ENCODE peak calls at places on chromosome 1, in four cellular contexts. N, E, L and O are unnamed samples.
A peak's percentile ranks its signal among the peaks of the same experiment; 100 is the strongest.

GRCh38 chr1:223870617-223871574 is 25.1 kb upstream of the TP53BP2 start:
- DNase-seq in E (no peak), L (no peak), N (no peak), O (no peak)

GRCh38 chr1:116764466-116764896 is 10.3 kb downstream of the CD2 start:
- DNase-seq in L (no peak), E (no peak), N (no peak), O (no peak)

GRCh38 chr1:235018161-235018560 is 110.5 kb downstream of the TOMM20 start:
- DNase-seq in E (peak; percentile 80), L (peak; percentile 93), N (peak; percentile 95), O (peak; percentile 1)

GRCh38 chr1:42319128-42319851 is 15.7 kb downstream of the FOXJ3 start:
- DNase-seq in N (peak; percentile 56), L (no peak), E (no peak), O (no peak)

GRCh38 chr1:153363641-153364040 is 6.0 kb downstream of the S100A9 start:
- DNase-seq in L (no peak), E (no peak), N (no peak), O (no peak)

GRCh38 chr1:6440198-6441126 is 15.9 kb downstream of the ESPN start:
- DNase-seq in E (no peak), N (no peak), L (peak; percentile 85), O (no peak)

GRCh38 chr1:98077691-98078090 is 156.9 kb upstream of the DPYD start:
- DNase-seq in E (no peak), N (no peak), L (no peak), O (no peak)

GRCh38 chr1:7478797-7479499 is 292.1 kb upstream of the VAMP3 start:
- DNase-seq in L (no peak), N (peak; percentile 42), E (no peak), O (no peak)

GRCh38 chr1:56709269-56709880 is 64.3 kb downstream of the PRKAA2 start:
- DNase-seq in E (peak; percentile 29), L (peak; percentile 87), N (peak; percentile 50), O (peak; percentile 42)

GRCh38 chr1:205325334-205325884 is 3.9 kb upstream of the NUAK2 start:
- DNase-seq in N (peak; percentile 70), L (peak; percentile 93), E (peak; percentile 44), O (peak; percentile 8)

GRCh38 chr1:6505367-6506209 is 14.1 kb upstream of the PLEKHG5 start:
- DNase-seq in E (no peak), L (no peak), N (no peak), O (no peak)

GRCh38 chr1:64654519-64655341 is 90.1 kb upstream of the RAVER2 start:
- DNase-seq in L (no peak), N (peak; percentile 12), E (peak; percentile 12), O (no peak)

GRCh38 chr1:210653771-210654170 is 325.1 kb downstream of the HHAT start:
- DNase-seq in N (peak; percentile 24), E (no peak), L (no peak), O (no peak)

GRCh38 chr1:211327341-211327921 is 798 bp downstream of the TRAF5 start:
- DNase-seq in N (peak; percentile 51), E (no peak), L (peak; percentile 58), O (no peak)

GRCh38 chr1:119385650-119386049 is 17.1 kb downstream of the HAO2 start:
- DNase-seq in E (no peak), L (no peak), N (no peak), O (no peak)

GRCh38 chr1:119276558-119276957 is 92.0 kb upstream of the HAO2 start:
- DNase-seq in L (peak; percentile 55), E (no peak), N (no peak), O (no peak)

GRCh38 chr1:44151332-44151731 is 9.9 kb upstream of the KLF18 start:
- DNase-seq in L (no peak), N (no peak), E (no peak), O (no peak)

GRCh38 chr1:153742411-153743142 is 14.7 kb downstream of the INTS3 start:
- DNase-seq in E (no peak), L (no peak), N (peak; percentile 14), O (no peak)

GRCh38 chr1:28494737-28495136 is 11.1 kb upstream of the RCC1 start:
- DNase-seq in N (no peak), L (no peak), E (no peak), O (no peak)

GRCh38 chr1:244394346-244394745 is 57.4 kb downstream of the ADSS2 start:
- DNase-seq in E (no peak), N (no peak), L (no peak), O (no peak)

GRCh38 chr1:201885531-201886075 is 3.1 kb upstream of the SHISA4 start:
- DNase-seq in N (no peak), L (peak; percentile 46), E (no peak), O (no peak)

GRCh38 chr1:152761609-152762213 is 3.9 kb downstream of the KPRP start:
- DNase-seq in L (no peak), N (no peak), E (no peak), O (no peak)

GRCh38 chr1:238648756-238649155 is 737.6 kb upstream of the CHRM3 start:
- DNase-seq in L (no peak), N (no peak), E (no peak), O (peak; percentile 37)

GRCh38 chr1:29962356-29962755 is 726.0 kb downstream of the PTPRU start:
- DNase-seq in N (no peak), E (no peak), L (no peak), O (no peak)

GRCh38 chr1:245500546-245500945 is 345.8 kb downstream of the KIF26B start:
- DNase-seq in L (peak; percentile 29), N (peak; percentile 21), E (peak; percentile 66), O (no peak)

GRCh38 chr1:95023399-95024050 is 49.2 kb downstream of the ALG14 start:
- DNase-seq in L (peak; percentile 79), E (peak; percentile 81), N (peak; percentile 85), O (no peak)

GRCh38 chr1:231934797-231935196 is 308.2 kb downstream of the DISC1 start:
- DNase-seq in E (no peak), L (peak; percentile 44), N (no peak), O (no peak)

GRCh38 chr1:115332813-115333608 is 5.0 kb downstream of the NGF start:
- DNase-seq in E (peak; percentile 85), N (peak; percentile 88), L (no peak), O (no peak)

GRCh38 chr1:39128959-39129358 is 75.5 kb upstream of the MACF1 start:
- DNase-seq in E (no peak), L (peak; percentile 88), N (no peak), O (no peak)

GRCh38 chr1:214637722-214638473 is 34.9 kb downstream of the CENPF start:
- DNase-seq in N (peak; percentile 55), E (peak; percentile 29), L (peak; percentile 68), O (no peak)

GRCh38 chr1:21539933-21540332 is 30.7 kb downstream of the ALPL start:
- DNase-seq in E (no peak), L (peak; percentile 57), N (peak; percentile 30), O (no peak)

GRCh38 chr1:159172599-159173291 is 1.3 kb downstream of the CADM3 start:
- DNase-seq in L (no peak), N (no peak), E (no peak), O (no peak)

GRCh38 chr1:246748867-246749266 is 24.7 kb downstream of the SCCPDH start:
- DNase-seq in N (no peak), E (no peak), L (peak; percentile 43), O (no peak)

GRCh38 chr1:147243228-147243685 is 773 bp downstream of the CHD1L start:
- DNase-seq in L (no peak), E (no peak), N (no peak), O (no peak)